ENCODE peak calls at places on chromosomes 5 and 9, in ten cellular contexts. N is AG08396; B is ELF-1; E is fibroblast of pulmonary artery; Y is activated T-cell treated with anti-CD3 and anti-CD28 coated beads for 1 hour; U is HFF-Myc; D is RWPE1; Q is stimulated activated CD4-positive, alpha-beta T cell treated with anti-CD3 and anti-CD28 coated beads, TNF-alpha, amount 100 ng/mL, for 4 hours; T is Daoy; I is amniotic epithelial cell. J is an unnamed sample.

GRCh38 chr9:120783611-120784047 is 9.6 kb downstream of the FBXW2 start:
- DNase-seq in N (no peak), T (no peak), B (no peak), E (peak), D (no peak), Q (no peak), U (no peak), I (peak), Y (no peak), J (peak)

GRCh38 chr5:173800340-173800739 is 87.8 kb upstream of the CPEB4 start:
- DNase-seq in Q (no peak), E (peak), D (no peak), Y (no peak), U (no peak), B (peak), N (no peak), T (no peak), I (peak), J (no peak)

GRCh38 chr9:133160742-133161541 is 2.8 kb downstream of the GBGT1 start:
- DNase-seq in U (peak), Q (no peak), Y (no peak), N (peak), B (peak), D (peak), E (peak), I (peak), T (peak), J (peak)

GRCh38 chr5:179620293-179620692 is 3.2 kb downstream of the HNRNPH1 start:
- DNase-seq in D (no peak), Q (no peak), T (no peak), E (no peak), Y (no peak), I (peak), U (no peak), B (no peak), N (no peak), J (no peak)

GRCh38 chr5:139597134-139597533 is 36.0 kb downstream of the UBE2D2 start:
- DNase-seq in E (no peak), T (no peak), D (no peak), Q (no peak), U (no peak), Y (no peak), I (no peak), B (no peak), N (no peak), J (no peak)

GRCh38 chr5:14504332-14504727 is 77.3 kb upstream of the OTULINL start:
- DNase-seq in B (no peak), Y (no peak), I (no peak), U (no peak), Q (no peak), T (no peak), D (no peak), N (no peak), E (no peak), J (no peak)

GRCh38 chr5:142900926-142901325 is 130.7 kb downstream of the ARHGAP26 start:
- DNase-seq in D (peak), U (peak), B (no peak), Q (no peak), N (peak), I (peak), T (peak), Y (no peak), E (peak), J (peak)

GRCh38 chr9:99076030-99076429 is 28.9 kb upstream of the TGFBR1 start:
- DNase-seq in D (no peak), E (no peak), U (no peak), I (no peak), N (no peak), T (no peak), Q (no peak), B (no peak), Y (no peak), J (no peak)

GRCh38 chr5:139141841-139142240 is 56.3 kb downstream of the SIL1 start:
- DNase-seq in D (no peak), T (peak), Y (no peak), B (no peak), Q (no peak), N (peak), I (peak), E (peak), U (no peak), J (no peak)

GRCh38 chr5:56671571-56671970 is 143.8 kb upstream of the MAP3K1 start:
- DNase-seq in Q (no peak), N (no peak), U (no peak), D (no peak), Y (no peak), I (no peak), E (no peak), B (no peak), T (no peak), J (no peak)

GRCh38 chr5:149123211-149123610 is 18.1 kb upstream of the ABLIM3 start:
- DNase-seq in Q (no peak), Y (no peak), D (no peak), E (no peak), U (no peak), N (no peak), I (no peak), T (no peak), B (no peak), J (no peak)

GRCh38 chr5:82058710-82059109 is 86.9 kb downstream of the ATG10 start:
- DNase-seq in U (no peak), E (peak), B (no peak), Y (no peak), Q (no peak), I (no peak), T (no peak), N (peak), D (no peak), J (no peak)

GRCh38 chr5:176620333-176620981 is 9.9 kb downstream of the SNCB start:
- DNase-seq in D (no peak), I (peak), Q (no peak), N (no peak), B (no peak), T (peak), Y (no peak), E (no peak), U (no peak), J (no peak)

GRCh38 chr5:100896054-100896453 is 7.0 kb downstream of the ST8SIA4 start:
- DNase-seq in B (no peak), I (no peak), Y (no peak), U (no peak), D (no peak), Q (no peak), T (no peak), E (no peak), N (no peak), J (no peak)

GRCh38 chr5:55671975-55672374 is 40.1 kb downstream of the SLC38A9 start:
- DNase-seq in E (peak), Q (no peak), N (no peak), U (no peak), Y (no peak), I (no peak), D (no peak), B (no peak), T (no peak), J (no peak)

GRCh38 chr5:125409101-125409495 is 662.7 kb upstream of the ZNF608 start:
- DNase-seq in Y (no peak), D (peak), N (no peak), Q (no peak), U (no peak), E (no peak), T (peak), B (no peak), I (no peak), J (peak)

GRCh38 chr5:54772232-54773168 is 212.9 kb downstream of the ESM1 start:
- DNase-seq in D (no peak), E (no peak), Y (no peak), N (no peak), Q (no peak), B (no peak), U (no peak), I (no peak), T (no peak), J (peak)

GRCh38 chr5:169044982-169045381 is 256.0 kb downstream of the SLIT3 start:
- DNase-seq in I (no peak), Q (no peak), D (no peak), T (no peak), U (no peak), N (no peak), E (no peak), B (no peak), Y (no peak), J (no peak)

GRCh38 chr9:23120630-23121029 is 674.0 kb downstream of the DMRTA1 start:
- DNase-seq in D (no peak), T (no peak), I (no peak), E (no peak), Y (no peak), Q (no peak), N (no peak), B (no peak), U (no peak), J (no peak)

GRCh38 chr9:5002811-5003210 is 17.7 kb downstream of the JAK2 start:
- DNase-seq in T (no peak), B (no peak), D (no peak), Y (no peak), N (no peak), I (no peak), Q (no peak), U (no peak), E (no peak), J (no peak)

GRCh38 chr9:93456504-93456903 is 3.1 kb upstream of the FAM120AOS start:
- DNase-seq in D (no peak), Q (no peak), Y (no peak), U (no peak), E (no peak), I (no peak), T (no peak), N (no peak), B (no peak), J (no peak)

GRCh38 chr5:126124706-126125345 is 298.4 kb upstream of the GRAMD2B start:
- DNase-seq in E (peak), N (peak), Y (no peak), I (peak), Q (no peak), D (peak), U (no peak), B (no peak), T (peak), J (peak)

GRCh38 chr5:4906821-4907220 is 233.3 kb upstream of the ADAMTS16 start:
- DNase-seq in U (no peak), B (no peak), E (no peak), N (no peak), Y (no peak), Q (no peak), D (no peak), T (no peak), I (no peak), J (no peak)

GRCh38 chr9:4837768-4838546 is 45.2 kb downstream of the RCL1 start:
- DNase-seq in U (peak), I (peak), B (no peak), Q (no peak), N (peak), D (no peak), E (peak), T (peak), Y (no peak), J (no peak)

GRCh38 chr9:92048924-92049625 is 66.1 kb downstream of the SPTLC1 start:
- DNase-seq in D (no peak), Q (no peak), T (no peak), U (peak), B (peak), N (no peak), Y (no peak), E (no peak), I (no peak), J (no peak)

GRCh38 chr5:158546748-158547147 is 553.0 kb downstream of the EBF1 start:
- DNase-seq in E (no peak), I (no peak), U (no peak), Q (no peak), N (no peak), B (no peak), Y (no peak), D (no peak), T (no peak), J (no peak)

GRCh38 chr5:52922384-52922783 is 66.8 kb upstream of the ITGA2 start:
- DNase-seq in Q (no peak), Y (no peak), B (no peak), E (peak), I (peak), N (peak), D (peak), U (peak), T (peak), J (peak)

GRCh38 chr5:179146277-179146676 is 86.1 kb downstream of the ZNF354C start:
- DNase-seq in B (no peak), Q (no peak), T (no peak), Y (no peak), E (no peak), N (no peak), D (no peak), U (no peak), I (no peak), J (no peak)

GRCh38 chr9:34451545-34451944 is 6.8 kb downstream of the FAM219A start:
- DNase-seq in E (no peak), Q (no peak), N (peak), Y (no peak), D (no peak), U (no peak), B (no peak), I (peak), T (no peak), J (no peak)

GRCh38 chr5:6950872-6951271 is 237.6 kb downstream of the TENT4A start:
- DNase-seq in Q (no peak), N (no peak), U (no peak), I (no peak), B (no peak), E (no peak), D (no peak), T (no peak), Y (no peak), J (no peak)

GRCh38 chr9:137266589-137267453 is 10.7 kb upstream of the TOR4A start:
- DNase-seq in Y (no peak), Q (no peak), N (no peak), T (no peak), U (no peak), B (no peak), E (no peak), D (no peak), I (no peak), J (no peak)

GRCh38 chr9:98962861-98963260 is 19.2 kb downstream of the COL15A1 start:
- DNase-seq in Y (no peak), D (no peak), Q (no peak), B (no peak), U (no peak), T (no peak), E (peak), N (peak), I (peak), J (no peak)

J was measured in epithelial cell of esophagus.